ENCODE peak calls at places on chromosome 4, in ten cellular contexts. C is NT2/D1, E is kidney, N is IMR-90, I is H1, L is mammary epithelial cell, Q is GM23248, X is mesenchymal stem cell, R is astrocyte, H is fibroblast of lung. U is an unnamed sample.

GRCh38 chr4:184444953-184445309 is 29.4 kb downstream of the IRF2 start:
- DNase-seq in Q (no peak), N (no peak), C (no peak), X (no peak), E (no peak), R (no peak), H (no peak), L (no peak), I (no peak), U (no peak)

GRCh38 chr4:78529569-78530209 is 21.9 kb upstream of the ANXA3 start:
- DNase-seq in Q (peak; percentile 86), X (peak; percentile 42), L (peak; percentile 72), E (no peak), N (peak; percentile 74), R (peak; percentile 49), I (no peak), C (no peak), H (peak; percentile 55), U (no peak)

GRCh38 chr4:56728512-56728911 is 47.4 kb upstream of the HOPX start:
- DNase-seq in R (peak; percentile 90), E (no peak), I (no peak), C (no peak), H (peak; percentile 93), N (peak; percentile 92), L (peak; percentile 58), X (peak; percentile 99), Q (peak; percentile 83), U (no peak)

GRCh38 chr4:8336412-8337075 is 67.0 kb downstream of the HTRA3 start:
- DNase-seq in E (no peak), H (peak; percentile 39), L (peak; percentile 95), R (no peak), X (peak; percentile 10), C (no peak), N (peak; percentile 55), Q (peak; percentile 47), I (no peak), U (no peak)

GRCh38 chr4:21885241-21885640 is 63.3 kb downstream of the KCNIP4 start:
- DNase-seq in I (no peak), R (peak; percentile 59), N (peak; percentile 42), C (no peak), H (peak; percentile 69), X (peak; percentile 21), L (peak; percentile 41), Q (peak; percentile 80), E (no peak), U (no peak)

GRCh38 chr4:162497564-162498167 is 333.9 kb upstream of the FSTL5 start:
- DNase-seq in I (no peak), C (no peak), H (peak; percentile 29), L (peak; percentile 25), R (peak; percentile 25), X (peak; percentile 57), E (no peak), Q (peak; percentile 72), N (peak; percentile 42), U (no peak)

GRCh38 chr4:139762715-139763114 is 97.1 kb downstream of the MGST2 start:
- DNase-seq in H (no peak), R (no peak), N (no peak), C (no peak), L (no peak), X (no peak), E (no peak), Q (no peak), I (no peak), U (no peak)

GRCh38 chr4:101419324-101420135 is 72.2 kb upstream of the PPP3CA start:
- DNase-seq in E (no peak), H (peak; percentile 78), R (peak; percentile 75), C (no peak), I (no peak), N (peak; percentile 41), X (peak; percentile 28), L (no peak), Q (no peak), U (no peak)

GRCh38 chr4:7432531-7433375 is 2.0 kb downstream of the PSAPL1 start:
- DNase-seq in E (peak; percentile 61), R (no peak), L (no peak), N (no peak), H (no peak), C (no peak), X (no peak), I (no peak), Q (no peak), U (no peak)

GRCh38 chr4:1357356-1358248 is 10.6 kb downstream of the UVSSA start:
- DNase-seq in X (no peak), C (no peak), R (no peak), Q (no peak), E (no peak), I (no peak), N (no peak), L (no peak), H (no peak), U (no peak)

GRCh38 chr4:176824645-176825366 is 32.1 kb upstream of the VEGFC start:
- DNase-seq in C (no peak), H (peak; percentile 63), L (no peak), N (no peak), I (no peak), R (peak; percentile 54), E (no peak), Q (no peak), X (no peak), U (no peak)

GRCh38 chr4:95417531-95417930 is 131.2 kb downstream of the UNC5C start:
- DNase-seq in I (no peak), E (no peak), R (no peak), N (no peak), Q (no peak), X (no peak), H (no peak), C (no peak), L (peak; percentile 41), U (no peak)

GRCh38 chr4:61389640-61390039 is 189.5 kb downstream of the ADGRL3 start:
- DNase-seq in I (no peak), H (no peak), E (no peak), X (no peak), Q (no peak), R (no peak), L (no peak), N (no peak), C (no peak), U (no peak)

GRCh38 chr4:82372502-82372873 is 1.3 kb downstream of the HNRNPD start:
- DNase-seq in E (no peak), X (peak; percentile 45), N (peak; percentile 22), H (no peak), R (peak; percentile 15), Q (peak; percentile 58), C (no peak), I (no peak), L (peak; percentile 41), U (peak; percentile 63)

GRCh38 chr4:126627255-126627654 is 1005.5 kb upstream of the INTU start:
- DNase-seq in Q (peak; percentile 48), R (no peak), N (peak; percentile 38), I (no peak), H (peak; percentile 10), E (no peak), C (peak; percentile 3), L (peak; percentile 12), X (peak; percentile 31), U (peak; percentile 62)

GRCh38 chr4:76365636-76366035 is 55.3 kb downstream of the CCDC158 start:
- DNase-seq in E (no peak), L (peak; percentile 39), Q (peak; percentile 59), H (peak; percentile 40), R (peak; percentile 35), X (no peak), I (no peak), N (peak; percentile 46), C (no peak), U (no peak)

GRCh38 chr4:78654809-78655208 is 103.2 kb downstream of the ANXA3 start:
- DNase-seq in E (no peak), X (no peak), C (no peak), N (peak; percentile 58), L (no peak), I (no peak), Q (peak; percentile 72), R (no peak), H (peak; percentile 28), U (no peak)

GRCh38 chr4:104436542-104436941 is 58.2 kb downstream of the CXXC4 start:
- DNase-seq in H (no peak), C (no peak), E (no peak), Q (no peak), X (no peak), L (no peak), N (no peak), R (no peak), I (no peak), U (no peak)

GRCh38 chr4:6392407-6392806 is 80.0 kb downstream of the PPP2R2C start:
- DNase-seq in E (peak; percentile 13), Q (no peak), R (no peak), C (no peak), X (no peak), L (no peak), N (no peak), H (no peak), I (no peak), U (no peak)

GRCh38 chr4:38080061-38080531 is 119.9 kb downstream of the PTTG2 start:
- DNase-seq in Q (no peak), X (no peak), E (no peak), C (no peak), H (no peak), L (no peak), I (no peak), R (no peak), N (no peak), U (no peak)
- H3K4me1 ChIP-seq in Q (peaks cover 58% of the 10 kb centered on the region), X (peaks cover 12% of the 10 kb centered on the region), E (peaks cover 37% of the 10 kb centered on the region), C (no peaks in the 10 kb centered on the region), H (peaks cover 26% of the 10 kb centered on the region), L (peaks cover 12% of the 10 kb centered on the region), I (no peaks in the 10 kb centered on the region), R (peaks cover 35% of the 10 kb centered on the region), N (peaks cover 35% of the 10 kb centered on the region), U (no peaks in the 10 kb centered on the region)

GRCh38 chr4:159178147-159178541 is 75.3 kb downstream of the RAPGEF2 start:
- DNase-seq in I (no peak), N (peak; percentile 44), E (no peak), H (peak; percentile 12), R (no peak), L (no peak), X (peak; percentile 44), C (no peak), Q (peak; percentile 24), U (no peak)
- H3K4me3 ChIP-seq in I (no peak overlapping the region), N (no peak overlapping the region), E (no peak overlapping the region), H (no peak overlapping the region), R (no peak overlapping the region), L (no peak overlapping the region), X (peak overlapping the region; percentile 50), C (no peak overlapping the region), Q (no peak overlapping the region), U (no peak overlapping the region)

DNA sequence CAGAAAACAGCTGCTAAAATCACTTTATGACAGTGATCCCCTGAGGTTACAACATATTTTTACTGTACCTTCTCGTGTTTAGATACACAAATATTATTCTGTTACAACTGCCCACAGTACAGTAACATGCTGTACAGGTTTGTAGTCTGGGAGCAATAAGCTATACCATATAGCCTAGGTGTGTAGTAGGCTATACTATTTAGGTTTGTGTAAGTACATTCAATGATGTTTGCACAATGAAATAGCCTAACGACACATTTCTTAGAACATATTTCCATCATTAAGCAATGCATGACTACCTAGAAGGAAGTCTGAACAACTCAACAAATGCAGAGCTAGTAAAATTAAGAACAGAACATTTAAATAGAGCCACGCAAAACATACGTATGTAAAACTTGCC is 112.7 kb downstream of the ZAR1 start:
- DNase-seq in H (peak; percentile 45), X (no peak), C (no peak), E (no peak), L (no peak), N (peak; percentile 25), I (no peak), Q (peak; percentile 37), R (peak; percentile 31), U (no peak)
- H3K9ac ChIP-seq in H (no peak overlapping the region), X (no peak overlapping the region), C (no peak overlapping the region), E (no peak overlapping the region), L (no peak overlapping the region), N (no peak overlapping the region), I (no peak overlapping the region), Q (peak overlapping the region; percentile 9), R (peak overlapping the region; percentile 59), U (no peak overlapping the region)

GRCh38 chr4:99067617-99068016 is 21.0 kb downstream of the ADH5 start:
- DNase-seq in X (no peak), C (no peak), N (no peak), E (no peak), R (no peak), H (no peak), L (no peak), I (no peak), Q (no peak), U (no peak)
- H3K4me1 ChIP-seq in X (peaks cover 1% of the 10 kb centered on the region), C (no peaks in the 10 kb centered on the region), N (no peaks in the 10 kb centered on the region), E (no peaks in the 10 kb centered on the region), R (no peaks in the 10 kb centered on the region), H (no peaks in the 10 kb centered on the region), L (no peaks in the 10 kb centered on the region), I (no peaks in the 10 kb centered on the region), Q (peaks cover under 1% of the 10 kb centered on the region), U (no peaks in the 10 kb centered on the region)